ENCODE peak calls at places on chromosomes 3 and 15, in seven cellular contexts. G is T-cell; H is fibroblast of lung; B is stimulated activated CD8-positive, alpha-beta memory T cell treated with anti-CD3 and anti-CD28 coated beads, Interleukin-15, amount 100 ng/mL, for 1 hour; T is naive thymus-derived CD4-positive, alpha-beta T cell; W is Kasumi-1; O is GM23248. U is an unnamed sample.

GRCh38 chr3:71244153-71245051 is 339.1 kb downstream of the FOXP1 start:
- DNase-seq in G (no peak), H (peak), B (no peak), T (no peak), W (no peak), O (peak), U (no peak)

GRCh38 chr15:50876989-50877360 is 31.5 kb upstream of the AP4E1 start:
- DNase-seq in G (peak), H (peak), B (peak), T (peak), W (peak), O (peak), U (peak)

GRCh38 chr3:139893264-139893962 is 41.6 kb upstream of the CLSTN2 start:
- DNase-seq in G (no peak), H (no peak), B (no peak), T (no peak), W (no peak), O (no peak), U (no peak)

GRCh38 chr3:32366638-32367368 is 24.9 kb upstream of the CMTM7 start:
- DNase-seq in G (no peak), H (peak), B (no peak), T (no peak), W (no peak), O (no peak), U (peak)

GRCh38 chr3:1275495-1275894 is 182.7 kb downstream of the CNTN6 start:
- DNase-seq in G (no peak), H (no peak), B (no peak), T (no peak), W (peak), O (peak), U (no peak)

GRCh38 chr3:187977659-187978058 is 176.3 kb upstream of the LPP start:
- DNase-seq in G (no peak), H (no peak), B (no peak), T (no peak), W (no peak), O (no peak), U (no peak)

GRCh38 chr15:86863226-86863915 is 783.7 kb downstream of the AGBL1 start:
- DNase-seq in G (no peak), H (peak), B (no peak), T (no peak), W (no peak), O (peak), U (no peak)

GRCh38 chr3:45592405-45592804 is 2.1 kb upstream of the LIMD1 start:
- DNase-seq in G (no peak), H (no peak), B (no peak), T (no peak), W (no peak), O (no peak), U (no peak)

GRCh38 chr3:13141183-13141582 is 68.0 kb upstream of the IQSEC1 start:
- DNase-seq in G (no peak), H (no peak), B (no peak), T (no peak), W (no peak), O (no peak), U (no peak)

GRCh38 chr3:197303452-197303851 is 5.0 kb upstream of the DLG1 start:
- DNase-seq in G (no peak), H (no peak), B (no peak), T (no peak), W (no peak), O (no peak), U (no peak)

GRCh38 chr3:155420869-155421486 is 127.5 kb upstream of the STRIT1 start:
- DNase-seq in G (no peak), H (no peak), B (no peak), T (no peak), W (no peak), O (no peak), U (no peak)

GRCh38 chr3:173584834-173585831 is 187.6 kb downstream of the NLGN1 start:
- DNase-seq in G (no peak), H (peak), B (no peak), T (no peak), W (no peak), O (peak), U (peak)